ENCODE peak calls at places on chromosomes 12 and 14, in ten cellular contexts. F is heart right ventricle, X is GM20000, R is GM10248, J is endothelial cell, S is stomach, L is progenitor cell of endocrine pancreas, H is OCI-LY7, I is HCT116, G is fibroblast of lung. T is an unnamed sample.

GRCh38 chr12:67091678-67092077 is 177.5 kb upstream of the CAND1 start:
- DNase-seq in F (no peak), X (no peak), R (no peak), J (no peak), S (no peak), L (no peak), H (no peak), I (no peak), G (no peak), T (no peak)

GRCh38 chr14:36429692-36430091 is 90.3 kb downstream of the NKX2-1 start:
- DNase-seq in F (no peak), X (no peak), R (no peak), J (no peak), S (no peak), L (no peak), H (no peak), I (no peak), G (peak), T (no peak)

GRCh38 chr12:57040750-57041149 is 9.2 kb downstream of the MYO1A start:
- DNase-seq in F (no peak), X (no peak), R (no peak), J (no peak), S (no peak), L (no peak), H (no peak), I (no peak), G (no peak), T (no peak)

GRCh38 chr14:39267592-39268112 is 33.9 kb downstream of the MIA2 start:
- DNase-seq in F (no peak), X (no peak), R (no peak), J (no peak), S (no peak), L (no peak), H (peak), I (peak), G (no peak), T (no peak)

GRCh38 chr12:19196959-19197630 is 67.6 kb downstream of the PLEKHA5 start:
- DNase-seq in F (no peak), X (no peak), R (no peak), J (no peak), S (no peak), L (no peak), H (no peak), I (no peak), G (peak), T (no peak)

GRCh38 chr12:75891072-75891471 is 140.5 kb downstream of the PHLDA1 start:
- DNase-seq in F (no peak), X (no peak), R (no peak), J (no peak), S (no peak), L (no peak), H (no peak), I (no peak), G (no peak), T (no peak)

GRCh38 chr12:52873832-52874572 is 25.2 kb upstream of the KRT78 start:
- DNase-seq in F (peak), X (no peak), R (no peak), J (peak), S (peak), L (peak), H (no peak), I (peak), G (peak), T (peak)

GRCh38 chr12:92078167-92079053 is 67.2 kb downstream of the BTG1 start:
- DNase-seq in F (no peak), X (no peak), R (no peak), J (no peak), S (no peak), L (no peak), H (no peak), I (peak), G (peak), T (no peak)

GRCh38 chr12:79737875-79738718 is 47.3 kb upstream of the PAWR start:
- DNase-seq in F (no peak), X (peak), R (peak), J (peak), S (peak), L (no peak), H (peak), I (peak), G (peak), T (no peak)

GRCh38 chr12:7667025-7667575 is 1.4 kb upstream of the APOBEC1 start:
- DNase-seq in F (no peak), X (no peak), R (peak), J (no peak), S (no peak), L (no peak), H (peak), I (peak), G (no peak), T (no peak)

GRCh38 chr12:6867407-6868210 is at the start of gene TPI1:
- DNase-seq in F (peak), X (peak), R (peak), J (peak), S (peak), L (peak), H (peak), I (no peak), G (peak), T (peak)

GRCh38 chr14:74507796-74508195 is 14.2 kb downstream of the ISCA2 start:
- DNase-seq in F (no peak), X (no peak), R (no peak), J (no peak), S (no peak), L (no peak), H (no peak), I (no peak), G (no peak), T (no peak)

GRCh38 chr14:84519836-84520235 is 1010.1 kb upstream of the FLRT2 start:
- DNase-seq in F (no peak), X (no peak), R (no peak), J (no peak), S (no peak), L (no peak), H (no peak), I (no peak), G (no peak), T (no peak)

GRCh38 chr12:12560587-12561304 is 1.9 kb downstream of the DUSP16 start:
- DNase-seq in F (no peak), X (peak), R (peak), J (no peak), S (peak), L (no peak), H (peak), I (no peak), G (peak), T (no peak)

GRCh38 chr12:15731940-15732339 is 57.2 kb downstream of the EPS8 start:
- DNase-seq in F (no peak), X (no peak), R (no peak), J (no peak), S (no peak), L (no peak), H (no peak), I (no peak), G (no peak), T (no peak)

GRCh38 chr14:49982082-49982481 is 89.2 kb downstream of the ARF6 start:
- DNase-seq in F (no peak), X (no peak), R (no peak), J (no peak), S (no peak), L (no peak), H (no peak), I (no peak), G (peak), T (no peak)

GRCh38 chr14:85572021-85572420 is 42.1 kb downstream of the FLRT2 start:
- DNase-seq in F (no peak), X (no peak), R (no peak), J (no peak), S (no peak), L (no peak), H (no peak), I (no peak), G (peak), T (no peak)

GRCh38 chr12:128970110-128970509 is 116.8 kb downstream of the GLT1D1 start:
- DNase-seq in F (no peak), X (no peak), R (no peak), J (no peak), S (no peak), L (no peak), H (no peak), I (no peak), G (no peak), T (no peak)

GRCh38 chr12:128968668-128969067 is 115.4 kb downstream of the GLT1D1 start:
- DNase-seq in F (no peak), X (no peak), R (no peak), J (no peak), S (no peak), L (no peak), H (no peak), I (no peak), G (no peak), T (no peak)

GRCh38 chr12:128971802-128972201 is 118.5 kb downstream of the GLT1D1 start:
- DNase-seq in F (no peak), X (no peak), R (no peak), J (no peak), S (no peak), L (no peak), H (peak), I (no peak), G (no peak), T (no peak)

GRCh38 chr12:128970941-128971340 is 117.7 kb downstream of the GLT1D1 start:
- DNase-seq in F (no peak), X (no peak), R (no peak), J (no peak), S (no peak), L (no peak), H (no peak), I (no peak), G (no peak), T (no peak)

GRCh38 chr12:128969480-128970055 is 116.3 kb downstream of the GLT1D1 start:
- DNase-seq in F (no peak), X (peak), R (peak), J (peak), S (peak), L (peak), H (peak), I (no peak), G (peak), T (peak)
- TF ChIP-seq CTCF in F (peak), X (peak), R (peak), J (no peak), S (no peak), L (peak), H (peak), I (peak), G (no peak), T (peak)

GRCh38 chr14:103281496-103282231 is 52.4 kb upstream of the EIF5 start:
- DNase-seq in F (no peak), X (no peak), R (no peak), J (peak), S (peak), L (no peak), H (no peak), I (no peak), G (peak), T (peak)
- TF ChIP-seq CTCF in F (peak), X (no peak), R (no peak), J (no peak), S (peak), L (peak), H (no peak), I (peak), G (peak), T (no peak)

GRCh38 chr12:121812320-121812871 is 8.6 kb downstream of the SETD1B start:
- DNase-seq in F (peak), X (peak), R (peak), J (peak), S (peak), L (no peak), H (peak), I (no peak), G (peak), T (peak)
- TF ChIP-seq CTCF in F (no peak), X (no peak), R (no peak), J (no peak), S (peak), L (peak), H (no peak), I (no peak), G (no peak), T (peak)

GRCh38 chr12:27711312-27711682 is 665 bp downstream of the MRPS35 start:
- DNase-seq in F (no peak), X (peak), R (peak), J (no peak), S (no peak), L (no peak), H (peak), I (no peak), G (peak), T (no peak)

GRCh38 chr12:27709932-27710591 is 570 bp upstream of the MRPS35 start:
- DNase-seq in F (no peak), X (peak), R (no peak), J (no peak), S (no peak), L (no peak), H (no peak), I (no peak), G (peak), T (peak)

GRCh38 chr12:27711957-27712356 is 1.3 kb downstream of the MRPS35 start:
- DNase-seq in F (no peak), X (no peak), R (no peak), J (no peak), S (no peak), L (no peak), H (no peak), I (no peak), G (no peak), T (no peak)

GRCh38 chr12:27709212-27709931 is 1.3 kb upstream of the MRPS35 start:
- DNase-seq in F (no peak), X (no peak), R (no peak), J (no peak), S (no peak), L (no peak), H (no peak), I (no peak), G (no peak), T (no peak)

DNA sequence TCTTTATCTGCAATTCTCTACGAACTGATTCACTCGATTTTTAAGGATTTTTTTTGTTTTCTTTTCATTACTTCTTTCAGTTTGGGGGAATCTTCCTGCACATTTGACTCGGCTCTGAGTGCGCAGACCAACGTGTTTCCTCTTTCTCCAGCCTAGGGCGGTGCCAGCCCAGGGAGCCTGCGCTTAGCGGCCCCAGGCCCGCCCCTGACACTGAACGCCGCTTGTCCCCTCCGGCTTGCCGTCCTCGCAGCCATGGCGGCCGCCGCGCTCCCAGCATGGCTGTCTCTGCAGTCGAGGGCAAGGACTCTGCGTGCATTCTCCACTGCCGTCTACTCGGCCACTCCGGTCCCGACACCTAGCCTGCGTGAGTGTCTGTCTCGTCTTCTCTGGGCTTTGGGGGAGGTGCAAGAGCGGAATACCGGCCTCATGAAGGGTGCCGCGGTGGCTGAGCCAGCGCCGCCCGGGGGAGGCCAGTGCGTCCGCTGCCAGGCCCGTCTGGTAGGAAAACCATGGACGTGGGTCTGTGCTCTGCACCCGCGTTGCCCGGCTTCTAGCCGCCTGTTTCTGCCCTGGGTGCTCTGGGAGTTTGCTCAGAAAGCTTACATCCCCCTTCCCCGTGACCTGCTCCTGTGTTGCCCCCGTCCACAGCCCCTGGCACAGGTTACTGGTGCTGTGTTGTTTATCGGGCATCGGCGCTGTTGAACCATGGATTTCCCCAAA is at the start of gene MRPS35:
- DNase-seq in F (peak), X (peak), R (peak), J (peak), S (peak), L (peak), H (peak), I (peak), G (peak), T (peak)
- TF ChIP-seq CTCF in F (no peak), X (no peak), R (no peak), J (no peak), S (no peak), L (no peak), H (no peak), I (no peak), G (no peak), T (no peak)

GRCh38 chr14:58066115-58066514 is 85.9 kb downstream of the ARMH4 start:
- DNase-seq in F (no peak), X (no peak), R (no peak), J (no peak), S (no peak), L (no peak), H (no peak), I (no peak), G (no peak), T (no peak)
- TF ChIP-seq CTCF in F (no peak), X (no peak), R (no peak), J (no peak), S (no peak), L (no peak), H (no peak), I (no peak), G (no peak), T (no peak)

DNA sequence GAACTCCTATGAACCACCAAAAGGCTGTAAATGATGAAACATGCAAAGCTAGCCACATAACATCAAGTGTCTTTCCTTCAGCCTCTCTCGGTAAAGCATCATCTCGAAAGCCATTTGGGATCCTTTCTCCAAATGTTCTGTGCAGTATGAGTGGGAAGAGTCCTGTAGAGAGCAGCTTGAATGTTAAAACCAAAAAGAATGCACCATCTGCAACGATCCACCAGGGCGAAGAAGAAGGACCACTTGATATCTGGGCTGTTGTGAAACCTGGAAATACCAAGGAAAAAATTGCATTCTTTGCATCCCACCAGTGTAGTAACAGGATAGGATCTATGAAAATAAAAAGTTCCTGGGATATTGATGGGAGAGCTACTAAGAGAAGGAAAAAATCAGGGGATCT is 61.2 kb downstream of the ATG14 start:
- DNase-seq in F (no peak), X (no peak), R (no peak), J (no peak), S (no peak), L (no peak), H (no peak), I (no peak), G (no peak), T (no peak)
- TF ChIP-seq CTCF in F (no peak), X (no peak), R (no peak), J (no peak), S (no peak), L (no peak), H (no peak), I (peak), G (no peak), T (no peak)

DNA sequence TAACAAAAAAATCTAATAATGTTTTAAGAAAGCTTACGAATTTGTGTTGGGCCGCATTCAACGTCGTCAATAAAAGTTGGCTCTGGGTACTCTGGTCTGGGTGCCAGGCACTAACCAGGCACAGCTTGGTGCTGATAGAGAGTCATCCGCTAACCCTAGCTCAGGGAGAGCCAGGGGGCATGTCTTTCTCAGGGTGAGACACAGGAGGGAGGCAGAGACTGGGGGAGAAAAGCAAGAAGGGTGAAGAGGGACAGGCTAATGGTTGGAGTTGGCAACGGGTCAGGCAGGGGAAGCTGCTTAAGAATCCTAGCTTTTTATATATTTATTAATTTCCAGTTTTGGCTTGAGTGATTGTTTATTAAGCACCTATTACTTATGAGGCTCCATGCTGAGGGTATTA is 105.0 kb downstream of the CMKLR1 start:
- DNase-seq in F (no peak), X (peak), R (no peak), J (peak), S (no peak), L (no peak), H (no peak), I (no peak), G (peak), T (no peak)
- TF ChIP-seq CTCF in F (peak), X (no peak), R (peak), J (no peak), S (no peak), L (no peak), H (no peak), I (no peak), G (no peak), T (no peak)